ENCODE peak calls at places on chromosomes 6 and 20, in seven cellular contexts. One of them, this sample, is unnamed. For H3K4me1, the result is how much of the 10 kb centered on the place peaks cover.

GRCh38 chr20:45303586-45304463 is 2.8 kb upstream of the RBPJL start:
- DNase-seq in breast epithelium: no peak
- DNase-seq in psoas muscle: no peak
- DNase-seq in CD8-positive, alpha-beta T cell: no peak
- DNase-seq in naive thymus-derived CD4-positive, alpha-beta T cell: no peak
- DNase-seq in OCI-LY7: no peak
- DNase-seq in tibial nerve: no peak
- DNase-seq in this sample: no peak

GRCh38 chr6:150539568-150539967 is 60.1 kb upstream of the PLEKHG1 start:
- DNase-seq in OCI-LY7: no peak
- DNase-seq in tibial nerve: no peak
- DNase-seq in breast epithelium: no peak
- DNase-seq in CD8-positive, alpha-beta T cell: no peak
- DNase-seq in psoas muscle: no peak
- DNase-seq in naive thymus-derived CD4-positive, alpha-beta T cell: no peak
- DNase-seq in this sample: no peak

GRCh38 chr6:41159415-41160082 is 3.4 kb downstream of the TREM2 start:
- DNase-seq in breast epithelium: no peak
- DNase-seq in tibial nerve: no peak
- DNase-seq in naive thymus-derived CD4-positive, alpha-beta T cell: no peak
- DNase-seq in OCI-LY7: no peak
- DNase-seq in CD8-positive, alpha-beta T cell: no peak
- DNase-seq in psoas muscle: no peak
- DNase-seq in this sample: no peak

GRCh38 chr6:28597924-28598323 is 72.2 kb downstream of the GPX5 start:
- DNase-seq in naive thymus-derived CD4-positive, alpha-beta T cell: no peak
- DNase-seq in CD8-positive, alpha-beta T cell: no peak
- DNase-seq in OCI-LY7: no peak
- DNase-seq in psoas muscle: no peak
- DNase-seq in breast epithelium: no peak
- DNase-seq in tibial nerve: no peak
- DNase-seq in this sample: no peak

GRCh38 chr6:3147914-3148757 is 9.2 kb downstream of the TUBB2A start:
- DNase-seq in psoas muscle: no peak
- DNase-seq in tibial nerve: no peak
- DNase-seq in naive thymus-derived CD4-positive, alpha-beta T cell: no peak
- DNase-seq in OCI-LY7: no peak
- DNase-seq in CD8-positive, alpha-beta T cell: no peak
- DNase-seq in breast epithelium: no peak
- DNase-seq in this sample: no peak

GRCh38 chr6:106574729-106575458 is 54.4 kb downstream of the RTN4IP1 start:
- DNase-seq in OCI-LY7: no peak
- DNase-seq in breast epithelium: no peak
- DNase-seq in naive thymus-derived CD4-positive, alpha-beta T cell: no peak
- DNase-seq in CD8-positive, alpha-beta T cell: no peak
- DNase-seq in psoas muscle: peak
- DNase-seq in tibial nerve: no peak
- DNase-seq in this sample: no peak

GRCh38 chr6:34389034-34389433 is 3.4 kb downstream of the NUDT3 start:
- DNase-seq in CD8-positive, alpha-beta T cell: no peak
- DNase-seq in psoas muscle: no peak
- DNase-seq in tibial nerve: no peak
- DNase-seq in naive thymus-derived CD4-positive, alpha-beta T cell: no peak
- DNase-seq in breast epithelium: no peak
- DNase-seq in OCI-LY7: no peak
- DNase-seq in this sample: no peak

GRCh38 chr6:146041282-146041681 is 12.4 kb downstream of the GRM1 start:
- DNase-seq in psoas muscle: no peak
- DNase-seq in tibial nerve: no peak
- DNase-seq in OCI-LY7: peak
- DNase-seq in breast epithelium: no peak
- DNase-seq in naive thymus-derived CD4-positive, alpha-beta T cell: no peak
- DNase-seq in CD8-positive, alpha-beta T cell: no peak
- DNase-seq in this sample: no peak

GRCh38 chr6:117264487-117265424 is 602 bp upstream of the VGLL2 start:
- DNase-seq in OCI-LY7: no peak
- DNase-seq in CD8-positive, alpha-beta T cell: no peak
- DNase-seq in naive thymus-derived CD4-positive, alpha-beta T cell: no peak
- DNase-seq in breast epithelium: no peak
- DNase-seq in psoas muscle: no peak
- DNase-seq in tibial nerve: no peak
- DNase-seq in this sample: no peak

GRCh38 chr6:129184808-129185366 is 301.9 kb downstream of the LAMA2 start:
- DNase-seq in tibial nerve: no peak
- DNase-seq in OCI-LY7: no peak
- DNase-seq in psoas muscle: no peak
- DNase-seq in naive thymus-derived CD4-positive, alpha-beta T cell: no peak
- DNase-seq in CD8-positive, alpha-beta T cell: no peak
- DNase-seq in breast epithelium: no peak
- DNase-seq in this sample: no peak

GRCh38 chr6:1045239-1045638 is 266.7 kb upstream of the FOXQ1 start:
- DNase-seq in naive thymus-derived CD4-positive, alpha-beta T cell: no peak
- DNase-seq in tibial nerve: no peak
- DNase-seq in breast epithelium: no peak
- DNase-seq in OCI-LY7: no peak
- DNase-seq in psoas muscle: no peak
- DNase-seq in CD8-positive, alpha-beta T cell: no peak
- DNase-seq in this sample: no peak

GRCh38 chr6:1052262-1052661 is 259.6 kb upstream of the FOXQ1 start:
- DNase-seq in psoas muscle: no peak
- DNase-seq in CD8-positive, alpha-beta T cell: no peak
- DNase-seq in naive thymus-derived CD4-positive, alpha-beta T cell: no peak
- DNase-seq in OCI-LY7: no peak
- DNase-seq in breast epithelium: no peak
- DNase-seq in tibial nerve: no peak
- DNase-seq in this sample: no peak

GRCh38 chr6:1044040-1044836 is 267.7 kb upstream of the FOXQ1 start:
- DNase-seq in tibial nerve: no peak
- DNase-seq in naive thymus-derived CD4-positive, alpha-beta T cell: no peak
- DNase-seq in CD8-positive, alpha-beta T cell: no peak
- DNase-seq in breast epithelium: no peak
- DNase-seq in OCI-LY7: no peak
- DNase-seq in psoas muscle: no peak
- DNase-seq in this sample: no peak

GRCh38 chr6:1049900-1050299 is 262.0 kb upstream of the FOXQ1 start:
- DNase-seq in psoas muscle: no peak
- DNase-seq in tibial nerve: no peak
- DNase-seq in OCI-LY7: no peak
- DNase-seq in CD8-positive, alpha-beta T cell: no peak
- DNase-seq in breast epithelium: no peak
- DNase-seq in naive thymus-derived CD4-positive, alpha-beta T cell: no peak
- DNase-seq in this sample: no peak

DNA sequence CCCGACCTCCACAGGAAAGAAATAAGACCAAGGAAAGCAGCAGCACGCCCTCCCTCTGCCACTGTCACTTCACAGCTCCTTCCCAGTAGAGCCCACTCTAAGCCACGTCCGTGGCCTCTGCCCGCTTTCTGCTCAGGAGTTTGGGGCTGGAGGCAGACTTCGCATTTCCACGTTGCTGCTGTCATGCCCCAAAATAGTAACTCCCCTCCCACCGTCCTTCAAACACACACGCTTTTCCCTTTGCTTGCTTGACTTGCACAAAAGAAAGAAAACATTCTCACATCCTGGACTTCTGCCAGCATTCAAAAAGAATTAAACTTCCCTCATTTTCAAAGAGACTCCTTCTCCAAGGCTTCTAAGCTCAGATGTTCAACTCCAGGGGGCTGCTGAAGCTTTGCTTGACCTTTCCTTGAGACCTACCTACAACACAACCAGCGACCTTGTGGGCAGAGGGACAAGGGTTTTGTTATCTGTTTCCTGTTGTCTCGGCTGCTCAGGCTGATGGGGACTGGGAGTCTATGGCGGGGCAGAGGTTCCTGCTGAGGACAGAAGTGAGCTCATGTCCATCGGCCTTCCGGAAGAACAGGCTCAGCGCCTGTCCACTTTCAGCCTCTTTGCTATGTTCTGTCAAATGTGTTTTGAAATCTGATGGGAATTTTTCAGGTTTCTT is 263.8 kb upstream of the FOXQ1 start:
- DNase-seq in tibial nerve: no peak
- DNase-seq in CD8-positive, alpha-beta T cell: no peak
- DNase-seq in naive thymus-derived CD4-positive, alpha-beta T cell: no peak
- DNase-seq in psoas muscle: no peak
- DNase-seq in OCI-LY7: no peak
- DNase-seq in breast epithelium: no peak
- DNase-seq in this sample: no peak
- H3K4me1 ChIP-seq in tibial nerve: under half
- H3K4me1 ChIP-seq in CD8-positive, alpha-beta T cell: under half
- H3K4me1 ChIP-seq in naive thymus-derived CD4-positive, alpha-beta T cell: under half
- H3K4me1 ChIP-seq in psoas muscle: under half
- H3K4me1 ChIP-seq in OCI-LY7: under half
- H3K4me1 ChIP-seq in breast epithelium: under half
- H3K4me1 ChIP-seq in this sample: under half

DNA sequence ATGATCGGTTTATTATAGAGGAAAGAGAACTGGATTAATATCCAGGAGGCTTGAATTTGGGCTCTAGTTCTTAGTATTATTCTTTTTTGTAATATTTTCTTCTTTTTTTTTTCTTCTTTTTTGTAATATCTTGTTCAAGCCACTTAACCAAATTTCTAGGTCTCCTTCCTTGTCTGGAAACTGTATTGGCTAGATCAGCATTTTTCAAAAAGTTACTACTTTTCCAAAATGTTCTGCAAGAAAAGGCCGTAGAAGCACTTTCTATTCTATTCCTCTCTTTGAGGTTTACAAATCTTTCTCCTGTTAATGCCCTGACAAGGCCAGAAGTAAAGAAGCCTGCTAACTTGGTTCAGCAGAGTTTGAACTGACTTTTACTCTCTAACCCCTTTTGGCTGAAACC is 12.0 kb downstream of the BMP6 start:
- DNase-seq in breast epithelium: no peak
- DNase-seq in tibial nerve: no peak
- DNase-seq in OCI-LY7: no peak
- DNase-seq in psoas muscle: no peak
- DNase-seq in naive thymus-derived CD4-positive, alpha-beta T cell: no peak
- DNase-seq in CD8-positive, alpha-beta T cell: no peak
- DNase-seq in this sample: no peak
- H3K27ac ChIP-seq in breast epithelium: no peak
- H3K27ac ChIP-seq in tibial nerve: no peak
- H3K27ac ChIP-seq in OCI-LY7: no peak
- H3K27ac ChIP-seq in psoas muscle: no peak
- H3K27ac ChIP-seq in naive thymus-derived CD4-positive, alpha-beta T cell: no peak
- H3K27ac ChIP-seq in CD8-positive, alpha-beta T cell: no peak
- H3K27ac ChIP-seq in this sample: no peak

DNA sequence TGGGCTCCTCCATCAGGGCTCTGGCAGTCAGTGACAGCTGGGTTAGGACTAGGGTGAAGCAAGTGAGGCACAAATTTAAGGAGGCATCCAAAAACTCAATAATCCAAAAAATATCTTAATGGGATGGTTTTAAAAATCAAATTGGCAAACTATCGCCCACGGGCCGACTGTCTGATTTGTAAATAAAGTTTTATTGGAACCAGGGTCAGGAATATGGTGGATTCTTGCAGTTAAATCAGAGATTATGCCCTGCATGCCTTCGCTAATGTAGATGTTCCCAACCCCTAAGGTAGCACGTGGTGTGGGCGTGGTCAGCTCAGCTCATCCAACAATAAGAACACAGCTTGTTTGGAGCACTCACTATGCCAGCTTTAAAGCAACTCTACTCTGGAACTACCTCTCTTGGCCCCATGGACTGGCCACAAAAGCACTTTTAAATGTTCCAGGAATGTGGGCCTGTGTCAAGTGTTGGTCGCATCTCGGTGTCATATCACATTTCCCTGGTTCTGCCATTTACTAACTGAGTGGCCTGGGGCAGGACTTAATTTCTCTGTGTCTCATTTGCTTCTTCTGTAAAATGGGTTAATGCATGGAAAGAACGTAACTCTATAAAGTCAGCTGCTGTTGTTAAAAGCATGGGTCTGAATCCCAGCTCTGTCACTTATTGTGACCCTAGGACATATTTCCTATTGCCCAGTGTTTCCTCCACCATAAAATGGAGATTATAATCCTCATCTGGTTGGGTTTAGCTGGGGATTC is 7.0 kb downstream of the TP53RK start:
- DNase-seq in OCI-LY7: no peak
- DNase-seq in breast epithelium: no peak
- DNase-seq in psoas muscle: no peak
- DNase-seq in tibial nerve: no peak
- DNase-seq in CD8-positive, alpha-beta T cell: no peak
- DNase-seq in naive thymus-derived CD4-positive, alpha-beta T cell: no peak
- DNase-seq in this sample: no peak
- H3K4me3 ChIP-seq in OCI-LY7: no peak
- H3K4me3 ChIP-seq in breast epithelium: no peak
- H3K4me3 ChIP-seq in psoas muscle: no peak
- H3K4me3 ChIP-seq in tibial nerve: no peak
- H3K4me3 ChIP-seq in CD8-positive, alpha-beta T cell: no peak
- H3K4me3 ChIP-seq in naive thymus-derived CD4-positive, alpha-beta T cell: no peak
- H3K4me3 ChIP-seq in this sample: no peak

DNA sequence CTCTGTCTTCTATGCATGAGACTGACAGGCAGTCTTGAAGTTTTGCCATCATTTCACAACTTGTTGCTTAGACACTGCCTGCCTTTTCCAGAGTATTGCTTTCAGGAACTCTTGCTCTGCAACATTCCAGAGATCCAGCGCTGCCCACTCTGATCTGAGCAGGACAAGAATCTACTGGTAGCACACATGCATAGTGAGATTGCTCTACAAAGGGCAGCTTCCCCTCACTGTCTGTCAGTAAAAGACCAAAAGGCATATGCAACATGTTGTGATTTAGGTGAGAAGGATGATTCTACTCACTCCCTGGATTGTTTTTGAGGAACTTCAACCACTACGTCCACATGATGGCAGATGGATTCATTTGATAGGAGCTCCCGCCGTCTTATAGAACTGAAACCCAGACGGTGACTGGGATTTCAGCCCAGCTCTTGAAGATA is 259.1 kb downstream of the ARID1B start:
- DNase-seq in tibial nerve: no peak
- DNase-seq in naive thymus-derived CD4-positive, alpha-beta T cell: no peak
- DNase-seq in psoas muscle: no peak
- DNase-seq in OCI-LY7: no peak
- DNase-seq in breast epithelium: no peak
- DNase-seq in CD8-positive, alpha-beta T cell: no peak
- DNase-seq in this sample: no peak
- H3K4me1 ChIP-seq in tibial nerve: under half
- H3K4me1 ChIP-seq in naive thymus-derived CD4-positive, alpha-beta T cell: under half
- H3K4me1 ChIP-seq in psoas muscle: under half
- H3K4me1 ChIP-seq in OCI-LY7: under half
- H3K4me1 ChIP-seq in breast epithelium: under half
- H3K4me1 ChIP-seq in CD8-positive, alpha-beta T cell: under half
- H3K4me1 ChIP-seq in this sample: under half

DNA sequence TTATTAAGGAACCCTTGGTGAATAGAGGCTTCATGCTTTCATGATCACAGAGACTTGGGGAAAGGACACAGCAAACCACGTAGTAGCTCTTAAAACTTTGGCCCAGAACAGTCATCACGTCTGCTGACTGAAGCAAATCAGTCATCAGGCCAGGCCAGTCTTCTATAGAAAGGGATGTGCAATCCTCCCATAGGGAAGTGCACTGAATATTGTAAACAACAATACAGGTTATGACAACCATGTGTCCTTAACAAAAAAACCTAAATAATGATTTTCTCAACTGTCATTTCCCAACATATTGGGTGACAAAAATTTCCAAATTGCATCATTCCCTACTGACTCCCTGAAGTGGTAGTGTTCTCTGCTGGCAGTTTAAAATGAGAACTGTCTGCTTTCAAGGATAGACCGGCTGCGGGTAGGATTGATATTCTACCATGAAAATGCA is 388.2 kb upstream of the CITED2 start:
- DNase-seq in breast epithelium: no peak
- DNase-seq in naive thymus-derived CD4-positive, alpha-beta T cell: no peak
- DNase-seq in OCI-LY7: no peak
- DNase-seq in psoas muscle: no peak
- DNase-seq in CD8-positive, alpha-beta T cell: no peak
- DNase-seq in tibial nerve: no peak
- DNase-seq in this sample: no peak
- H3K27ac ChIP-seq in breast epithelium: no peak
- H3K27ac ChIP-seq in naive thymus-derived CD4-positive, alpha-beta T cell: no peak
- H3K27ac ChIP-seq in OCI-LY7: no peak
- H3K27ac ChIP-seq in psoas muscle: peak
- H3K27ac ChIP-seq in CD8-positive, alpha-beta T cell: no peak
- H3K27ac ChIP-seq in tibial nerve: no peak
- H3K27ac ChIP-seq in this sample: peak

This sample was measured in upper lobe of right lung.